ENCODE peak calls at places on chromosomes 3 and 15, in eight cellular contexts. U, Y, T, E, Z, N, H and M are unnamed samples. For H3K4me1, the result is how much of the 10 kb centered on the place peaks cover.

GRCh38 chr15:48643776-48644497 is 1.6 kb downstream of the FBN1 start:
- DNase-seq in H (no peak), Z (no peak), E (no peak), Y (no peak), U (no peak), T (no peak), N (no peak), M (no peak)

GRCh38 chr15:76803049-76803571 is 102.0 kb downstream of the SCAPER start:
- DNase-seq in U (no peak), N (no peak), E (no peak), T (no peak), H (no peak), Z (no peak), Y (no peak), M (no peak)

GRCh38 chr15:95556225-95556624 is 774.3 kb upstream of the NR2F2 start:
- DNase-seq in H (no peak), Z (no peak), T (no peak), N (no peak), E (no peak), U (no peak), Y (no peak), M (no peak)

GRCh38 chr15:96560246-96560895 is 229.9 kb downstream of the NR2F2 start:
- DNase-seq in U (peak), H (no peak), Z (no peak), Y (no peak), N (no peak), E (no peak), T (no peak), M (no peak)

GRCh38 chr15:38758001-38758400 is 193.4 kb upstream of the RASGRP1 start:
- DNase-seq in U (peak), Y (no peak), E (no peak), H (no peak), Z (no peak), T (no peak), N (no peak), M (no peak)

GRCh38 chr3:126476976-126477330 is 1.3 kb upstream of the ZXDC start:
- DNase-seq in T (no peak), Y (no peak), E (no peak), U (no peak), N (peak), Z (no peak), H (no peak), M (no peak)

GRCh38 chr3:10614160-10614559 is 108.8 kb upstream of the ATP2B2 start:
- DNase-seq in H (no peak), T (no peak), Y (no peak), Z (no peak), N (no peak), E (no peak), U (peak), M (no peak)

GRCh38 chr3:89373459-89373858 is 266.0 kb downstream of the EPHA3 start:
- DNase-seq in T (no peak), N (no peak), Y (no peak), U (no peak), E (no peak), Z (no peak), H (no peak), M (no peak)

GRCh38 chr3:49699281-49699723 is 9.9 kb downstream of the RNF123 start:
- DNase-seq in E (no peak), Y (no peak), Z (no peak), N (no peak), U (no peak), T (no peak), H (no peak), M (no peak)

GRCh38 chr3:55333041-55333440 is 154.1 kb downstream of the WNT5A start:
- DNase-seq in H (no peak), N (no peak), E (no peak), Y (no peak), U (no peak), Z (no peak), T (no peak), M (no peak)

GRCh38 chr3:134798681-134799311 is 3.7 kb downstream of the EPHB1 start:
- DNase-seq in T (no peak), E (no peak), N (no peak), U (no peak), Z (peak), H (no peak), Y (no peak), M (no peak)

GRCh38 chr3:135992072-135992471 is 26.5 kb downstream of the PPP2R3A start:
- DNase-seq in Y (no peak), H (no peak), U (no peak), N (no peak), Z (no peak), E (no peak), T (no peak), M (no peak)

DNA sequence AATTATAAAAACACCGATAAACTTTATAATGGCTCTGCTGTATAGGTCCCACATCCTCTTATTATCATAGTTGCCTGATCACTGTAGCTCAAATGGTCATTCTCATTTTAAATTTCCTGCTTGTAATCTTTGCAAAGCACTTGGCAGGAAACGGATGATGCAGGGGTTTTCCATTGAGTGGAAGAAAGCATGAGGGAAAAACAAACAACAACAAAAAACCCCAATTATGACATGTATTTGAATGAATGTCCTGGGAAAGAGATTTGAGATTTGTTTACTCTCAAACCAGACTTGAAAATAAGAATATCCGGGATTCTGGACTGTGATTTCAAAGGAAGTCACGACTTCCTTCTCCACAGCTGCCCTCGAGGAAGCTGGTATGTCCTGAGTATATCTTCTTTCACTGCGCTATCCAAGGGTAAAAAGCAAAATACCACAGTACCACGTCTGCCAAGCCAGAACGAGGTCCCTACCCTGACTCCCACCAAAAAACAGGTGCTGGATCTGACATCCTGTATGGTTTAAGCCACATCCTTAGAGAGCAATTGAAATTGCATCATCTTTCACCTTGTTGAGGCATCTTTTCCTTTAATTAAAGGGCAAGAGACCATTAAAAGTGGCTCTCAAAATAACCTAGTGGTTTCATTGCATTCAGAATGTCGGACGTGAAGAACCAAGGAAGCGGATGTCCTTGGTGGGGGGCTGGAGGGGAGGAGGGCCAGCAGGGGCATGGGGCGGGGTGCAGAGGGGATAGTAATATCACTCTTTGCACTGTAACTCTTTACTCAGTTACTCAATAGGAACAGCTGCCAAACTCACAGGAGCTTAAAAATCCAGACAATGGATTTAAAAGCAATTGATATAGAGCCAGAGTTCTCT is 13.5 kb upstream of the TIPIN start:
- DNase-seq in Z (peak), T (no peak), Y (no peak), U (no peak), N (no peak), E (peak), H (no peak), M (no peak)
- H3K4me3 ChIP-seq in Z (peak), T (peak), Y (peak), U (no peak), N (peak), E (peak), H (peak), M (peak)

GRCh38 chr15:82950746-82951370 is 1.7 kb downstream of the HOMER2 start:
- DNase-seq in T (no peak), H (no peak), E (no peak), Z (no peak), U (no peak), N (peak), Y (no peak), M (no peak)

GRCh38 chr15:82951472-82952155 is 906 bp downstream of the HOMER2 start:
- DNase-seq in T (no peak), Y (no peak), H (no peak), U (peak), N (no peak), E (peak), Z (no peak), M (no peak)

GRCh38 chr15:82950295-82950694 is 2.2 kb downstream of the HOMER2 start:
- DNase-seq in H (no peak), T (no peak), N (no peak), Z (no peak), Y (no peak), U (no peak), E (no peak), M (no peak)

GRCh38 chr15:82952156-82953081 is at the start of gene HOMER2:
- DNase-seq in Z (no peak), Y (no peak), T (peak), E (peak), U (peak), N (peak), H (peak), M (no peak)
- TF ChIP-seq EP300 in Z (no peak), Y (no peak), T (no peak), E (no peak), U (no peak), N (no peak), H (no peak), M (no peak)

DNA sequence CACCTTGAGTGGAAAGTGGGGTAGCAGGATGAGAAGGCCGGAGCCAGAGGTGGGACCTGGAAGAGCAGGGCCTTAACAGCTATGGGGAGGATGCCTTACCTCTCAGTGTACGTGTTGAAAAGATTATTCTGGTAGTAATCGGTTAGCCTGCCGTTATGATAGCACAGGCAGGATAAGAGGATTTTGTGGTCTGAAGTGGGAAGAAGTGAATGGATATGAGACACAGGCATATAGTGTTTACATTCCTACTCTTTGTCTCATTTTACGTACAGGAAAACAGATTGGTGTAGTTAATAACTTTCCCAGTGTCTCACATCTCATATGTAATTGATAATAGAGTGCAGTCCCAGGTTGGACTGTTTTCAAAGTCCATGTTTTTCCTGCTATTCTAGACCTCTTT is 172.3 kb downstream of the KLHL25 start:
- DNase-seq in T (no peak), Z (no peak), H (no peak), E (no peak), U (no peak), N (no peak), Y (no peak), M (no peak)
- H3K4me1 ChIP-seq in T (under half), Z (under half), H (half or more), E (under half), U (under half), N (under half), Y (half or more), M (under half)

GRCh38 chr15:28861031-28861534 is 12.6 kb upstream of the GOLGA6L7 start:
- DNase-seq in H (no peak), N (no peak), Z (no peak), Y (no peak), T (no peak), E (no peak), U (no peak), M (no peak)
- H3K4me3 ChIP-seq in H (no peak), N (no peak), Z (no peak), Y (no peak), T (no peak), E (no peak), U (no peak), M (no peak)